ENCODE peak calls at places on chromosome 21, in nine cellular contexts. W is H9, H is mucosa of descending colon, Z is AG10803, T is GM12865, R is cardiac muscle cell, C is BE2C, D is cardiac fibroblast, L is IMR-90. U is an unnamed sample.
A peak's percentile ranks its signal among the peaks of the same experiment; 100 is the strongest.

GRCh38 chr21:16073571-16073970 is 343.8 kb downstream of the USP25 start:
- DNase-seq in W (no peak), H (no peak), Z (no peak), T (no peak), R (no peak), C (no peak), D (no peak), L (no peak), U (no peak)

GRCh38 chr21:34179204-34179935 is 106.0 kb downstream of the MRPS6 start:
- DNase-seq in W (no peak), H (no peak), Z (no peak), T (no peak), R (no peak), C (no peak), D (no peak), L (no peak), U (no peak)

GRCh38 chr21:44697811-44698734 is 1.1 kb downstream of the KRTAP10-12 start:
- DNase-seq in W (peak; percentile 57), H (no peak), Z (no peak), T (no peak), R (no peak), C (no peak), D (no peak), L (no peak), U (no peak)

GRCh38 chr21:43740497-43741156 is 21.7 kb downstream of the PDXK start:
- DNase-seq in W (peak; percentile 91), H (no peak), Z (peak; percentile 49), T (no peak), R (peak; percentile 53), C (peak; percentile 70), D (peak; percentile 45), L (no peak), U (no peak)

GRCh38 chr21:16533692-16534407 is 804.1 kb downstream of the USP25 start:
- DNase-seq in W (no peak), H (no peak), Z (no peak), T (no peak), R (no peak), C (peak; percentile 13), D (no peak), L (no peak), U (no peak)

GRCh38 chr21:34280389-34280795 is 83.4 kb upstream of the KCNE2 start:
- DNase-seq in W (no peak), H (no peak), Z (peak; percentile 58), T (no peak), R (peak; percentile 69), C (no peak), D (peak; percentile 64), L (no peak), U (no peak)

GRCh38 chr21:43624343-43624742 is 34.9 kb downstream of the HSF2BP start:
- DNase-seq in W (no peak), H (no peak), Z (no peak), T (no peak), R (no peak), C (no peak), D (no peak), L (no peak), U (no peak)

GRCh38 chr21:15037095-15037730 is 27.6 kb downstream of the NRIP1 start:
- DNase-seq in W (no peak), H (no peak), Z (no peak), T (no peak), R (no peak), C (no peak), D (no peak), L (no peak), U (no peak)

GRCh38 chr21:14366998-14367397 is 15.9 kb downstream of the HSPA13 start:
- DNase-seq in W (no peak), H (no peak), Z (no peak), T (no peak), R (no peak), C (no peak), D (no peak), L (no peak), U (no peak)

GRCh38 chr21:20341431-20341830 is 656.8 kb upstream of the NCAM2 start:
- DNase-seq in W (no peak), H (no peak), Z (no peak), T (no peak), R (no peak), C (no peak), D (no peak), L (no peak), U (no peak)

GRCh38 chr21:25313891-25314646 is 293.2 kb downstream of the MRPL39 start:
- DNase-seq in W (no peak), H (no peak), Z (peak; percentile 50), T (peak; percentile 39), R (peak; percentile 57), C (no peak), D (peak; percentile 51), L (peak; percentile 67), U (no peak)

GRCh38 chr21:16046625-16047340 is 317.0 kb downstream of the USP25 start:
- DNase-seq in W (no peak), H (no peak), Z (peak; percentile 4), T (no peak), R (no peak), C (no peak), D (no peak), L (peak; percentile 47), U (no peak)

GRCh38 chr21:19011448-19011847 is 607.9 kb upstream of the TMPRSS15 start:
- DNase-seq in W (no peak), H (no peak), Z (no peak), T (no peak), R (no peak), C (no peak), D (no peak), L (no peak), U (no peak)

GRCh38 chr21:33703750-33704606 is 61.7 kb downstream of the ITSN1 start:
- DNase-seq in W (no peak), H (no peak), Z (no peak), T (no peak), R (no peak), C (no peak), D (no peak), L (peak; percentile 11), U (no peak)

GRCh38 chr21:14080040-14080763 is 130.6 kb downstream of the LIPI start:
- DNase-seq in W (no peak), H (no peak), Z (no peak), T (no peak), R (no peak), C (no peak), D (no peak), L (no peak), U (no peak)

GRCh38 chr21:44558695-44559094 is at the start of gene KRTAP10-3:
- DNase-seq in W (no peak), H (no peak), Z (no peak), T (no peak), R (no peak), C (no peak), D (no peak), L (no peak), U (no peak)

GRCh38 chr21:24895885-24896734 is 711.2 kb downstream of the MRPL39 start:
- DNase-seq in W (no peak), H (no peak), Z (peak; percentile 26), T (peak; percentile 60), R (peak; percentile 2), C (peak; percentile 50), D (peak; percentile 1), L (peak; percentile 25), U (no peak)

GRCh38 chr21:39125752-39126485 is 57.3 kb downstream of the PSMG1 start:
- DNase-seq in W (peak; percentile 87), H (peak; percentile 62), Z (peak; percentile 69), T (peak; percentile 33), R (peak; percentile 83), C (peak; percentile 56), D (peak; percentile 89), L (peak; percentile 78), U (no peak)
- TF ChIP-seq CTCF in W (peak; percentile 67), H (peak; percentile 26), Z (peak; percentile 80), T (peak; percentile 33), R (peak; percentile 68), C (peak; percentile 81), D (peak; percentile 75), L (peak; percentile 78), U (peak; percentile 71)

GRCh38 chr21:26835027-26835713 is 10.0 kb downstream of the ADAMTS1 start:
- DNase-seq in W (no peak), H (no peak), Z (peak; percentile 85), T (no peak), R (peak; percentile 82), C (no peak), D (peak; percentile 84), L (peak; percentile 85), U (no peak)

GRCh38 chr21:26840206-26840605 is 5.0 kb downstream of the ADAMTS1 start:
- DNase-seq in W (no peak), H (no peak), Z (no peak), T (no peak), R (peak; percentile 14), C (no peak), D (peak; percentile 32), L (no peak), U (no peak)

GRCh38 chr21:26836546-26836945 is 8.7 kb downstream of the ADAMTS1 start:
- DNase-seq in W (no peak), H (no peak), Z (no peak), T (no peak), R (peak; percentile 29), C (no peak), D (peak; percentile 48), L (no peak), U (no peak)

GRCh38 chr21:26835714-26836265 is 9.4 kb downstream of the ADAMTS1 start:
- DNase-seq in W (no peak), H (no peak), Z (peak; percentile 18), T (no peak), R (no peak), C (no peak), D (no peak), L (no peak), U (no peak)

GRCh38 chr21:26837539-26837938 is 7.7 kb downstream of the ADAMTS1 start:
- DNase-seq in W (no peak), H (no peak), Z (no peak), T (no peak), R (peak; percentile 32), C (peak; percentile 36), D (peak; percentile 43), L (no peak), U (no peak)
- TF ChIP-seq CTCF in W (peak; percentile 30), H (no peak), Z (no peak), T (no peak), R (no peak), C (peak; percentile 33), D (no peak), L (no peak), U (no peak)

DNA sequence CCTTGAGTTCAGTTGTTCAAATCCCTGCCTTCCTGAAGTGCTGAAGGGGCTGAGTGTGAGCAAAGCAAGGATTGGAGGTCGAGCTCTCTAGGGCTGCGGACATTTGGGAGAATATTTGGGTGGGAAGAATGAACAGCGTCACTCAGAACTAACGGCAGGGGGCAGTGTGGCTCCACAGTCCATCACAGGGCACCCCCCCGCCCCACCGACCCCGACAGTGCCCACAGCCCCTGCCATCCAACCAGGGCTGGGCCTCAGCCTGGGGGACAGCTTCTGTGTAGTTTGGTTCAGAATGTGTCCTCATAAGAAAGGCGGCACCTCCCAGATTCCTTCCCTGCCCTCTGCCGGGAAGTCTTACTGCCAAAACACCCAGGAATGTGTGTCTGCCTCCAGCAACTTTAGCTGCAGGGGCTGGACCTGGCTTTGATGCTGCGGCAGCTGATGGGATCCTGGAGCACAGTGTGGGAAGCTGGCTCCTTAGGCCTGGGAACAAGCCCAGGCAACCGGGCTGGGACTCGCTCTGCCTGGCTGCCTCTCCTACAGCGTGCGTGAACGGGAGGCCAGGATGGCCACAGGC is 104.8 kb upstream of the TMPRSS2 start:
- DNase-seq in W (peak; percentile 77), H (peak; percentile 77), Z (peak; percentile 100), T (no peak), R (peak; percentile 97), C (peak; percentile 52), D (peak; percentile 99), L (peak; percentile 90), U (peak; percentile 79)
- TF ChIP-seq CTCF in W (peak; percentile 83), H (no peak), Z (peak; percentile 69), T (peak; percentile 63), R (peak; percentile 64), C (peak; percentile 56), D (peak; percentile 73), L (peak; percentile 73), U (peak; percentile 93)

GRCh38 chr21:31731802-31732537 is at the start of gene SCAF4:
- DNase-seq in W (peak; percentile 88), H (peak; percentile 93), Z (peak; percentile 90), T (peak; percentile 94), R (peak; percentile 94), C (peak; percentile 94), D (peak; percentile 94), L (peak; percentile 87), U (peak; percentile 92)
- TF ChIP-seq CTCF in W (no peak), H (no peak), Z (no peak), T (no peak), R (no peak), C (no peak), D (no peak), L (no peak), U (no peak)